ENCODE peak calls at places on chromosome 22, in five cellular contexts. J is left ventricle myocardium inferior, D is IMR-90, Y is left lung, M is cardiac fibroblast. S is an unnamed sample.

GRCh38 chr22:44391481-44392445 is 79.0 kb upstream of the SHISAL1 start:
- DNase-seq in J (peak), D (no peak), Y (peak), M (no peak), S (no peak)

GRCh38 chr22:42180349-42180842 is 49.8 kb upstream of the CYP2D6 start:
- DNase-seq in J (no peak), D (peak), Y (no peak), M (no peak), S (peak)

GRCh38 chr22:24466831-24467249 is 28.3 kb upstream of the UPB1 start:
- DNase-seq in J (peak), D (peak), Y (no peak), M (peak), S (peak)

GRCh38 chr22:47787501-47788227 is 1025.2 kb downstream of the TBC1D22A start:
- DNase-seq in J (no peak), D (no peak), Y (no peak), M (no peak), S (no peak)

GRCh38 chr22:42101186-42101585 is 10.6 kb upstream of the NDUFA6 start:
- DNase-seq in J (no peak), D (no peak), Y (no peak), M (no peak), S (no peak)

GRCh38 chr22:38766076-38766777 is 10.4 kb upstream of the SUN2 start:
- DNase-seq in J (peak), D (peak), Y (no peak), M (peak), S (peak)

GRCh38 chr22:20015971-20016733 is 471 bp downstream of the ARVCF start:
- DNase-seq in J (no peak), D (no peak), Y (no peak), M (no peak), S (no peak)

GRCh38 chr22:27930246-27931060 is 11.4 kb upstream of the PITPNB start:
- DNase-seq in J (no peak), D (peak), Y (no peak), M (no peak), S (peak)

GRCh38 chr22:25069758-25070461 is 117.4 kb downstream of the KIAA1671 start:
- DNase-seq in J (no peak), D (no peak), Y (no peak), M (no peak), S (no peak)

GRCh38 chr22:43388420-43388851 is 23.4 kb upstream of the MPPED1 start:
- DNase-seq in J (peak), D (peak), Y (peak), M (peak), S (peak)

GRCh38 chr22:18109410-18110193 is 1.0 kb upstream of the TUBA8 start:
- DNase-seq in J (no peak), D (no peak), Y (no peak), M (no peak), S (no peak)
- H3K4me3 ChIP-seq in J (peak), D (no peak), Y (no peak), M (no peak), S (no peak)

GRCh38 chr22:32947581-32947980 is 110.6 kb downstream of the SYN3 start:
- DNase-seq in J (no peak), D (no peak), Y (no peak), M (no peak), S (no peak)

GRCh38 chr22:32951807-32952153 is 106.4 kb downstream of the SYN3 start:
- DNase-seq in J (peak), D (no peak), Y (no peak), M (peak), S (no peak)

GRCh38 chr22:32949719-32950118 is 108.5 kb downstream of the SYN3 start:
- DNase-seq in J (no peak), D (no peak), Y (no peak), M (peak), S (no peak)

GRCh38 chr22:32950366-32950765 is 107.8 kb downstream of the SYN3 start:
- DNase-seq in J (no peak), D (no peak), Y (no peak), M (no peak), S (no peak)

DNA sequence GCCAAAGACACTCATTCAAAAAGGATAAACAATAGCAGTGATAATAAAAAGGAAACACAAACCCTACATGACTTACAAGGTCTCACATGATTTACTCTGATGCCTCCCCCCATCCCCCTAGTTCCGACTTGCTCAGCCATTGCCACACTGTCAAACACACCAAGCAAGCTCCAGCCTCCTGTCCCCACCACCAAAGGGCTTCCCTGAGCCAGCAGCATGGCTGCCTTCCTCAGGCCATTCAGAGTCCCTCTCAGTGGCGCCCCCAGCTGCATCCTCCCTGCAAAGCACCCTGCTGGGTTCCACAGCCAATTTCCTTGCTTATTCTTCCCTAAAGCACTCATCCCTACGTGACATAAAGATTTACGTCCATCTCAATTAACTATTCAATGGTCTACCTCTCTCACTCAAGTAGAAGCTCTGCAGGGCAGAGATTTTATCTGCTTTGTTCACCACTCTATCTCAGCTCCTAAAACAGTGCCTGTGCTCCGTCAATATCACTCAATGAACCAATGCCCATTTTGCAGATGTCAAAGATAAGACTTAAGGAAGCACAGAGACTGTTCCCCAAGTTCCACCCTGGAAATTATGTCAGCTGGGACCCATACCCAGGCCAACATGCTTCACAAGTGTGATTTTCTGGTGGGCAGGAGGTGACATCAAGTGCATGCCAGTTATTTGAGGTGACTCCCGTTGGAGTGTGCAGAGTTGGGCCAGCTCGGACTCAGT is 106.9 kb downstream of the SYN3 start:
- DNase-seq in J (no peak), D (no peak), Y (no peak), M (peak), S (no peak)
- TF ChIP-seq CTCF in J (no peak), D (no peak), Y (no peak), M (no peak), S (no peak)

GRCh38 chr22:30801695-30802094 is 107.0 kb downstream of the OSBP2 start:
- DNase-seq in J (no peak), D (no peak), Y (no peak), M (no peak), S (no peak)

GRCh38 chr22:30806391-30806861 is 111.8 kb downstream of the OSBP2 start:
- DNase-seq in J (no peak), D (peak), Y (no peak), M (peak), S (peak)

GRCh38 chr22:30803679-30804078 is 109.0 kb downstream of the OSBP2 start:
- DNase-seq in J (no peak), D (no peak), Y (no peak), M (no peak), S (no peak)

GRCh38 chr22:30804626-30805025 is 110.0 kb downstream of the OSBP2 start:
- DNase-seq in J (no peak), D (no peak), Y (no peak), M (no peak), S (no peak)

GRCh38 chr22:30802202-30803166 is 107.8 kb downstream of the OSBP2 start:
- DNase-seq in J (peak), D (peak), Y (peak), M (peak), S (peak)
- H3K4me3 ChIP-seq in J (peak), D (peak), Y (no peak), M (peak), S (peak)

DNA sequence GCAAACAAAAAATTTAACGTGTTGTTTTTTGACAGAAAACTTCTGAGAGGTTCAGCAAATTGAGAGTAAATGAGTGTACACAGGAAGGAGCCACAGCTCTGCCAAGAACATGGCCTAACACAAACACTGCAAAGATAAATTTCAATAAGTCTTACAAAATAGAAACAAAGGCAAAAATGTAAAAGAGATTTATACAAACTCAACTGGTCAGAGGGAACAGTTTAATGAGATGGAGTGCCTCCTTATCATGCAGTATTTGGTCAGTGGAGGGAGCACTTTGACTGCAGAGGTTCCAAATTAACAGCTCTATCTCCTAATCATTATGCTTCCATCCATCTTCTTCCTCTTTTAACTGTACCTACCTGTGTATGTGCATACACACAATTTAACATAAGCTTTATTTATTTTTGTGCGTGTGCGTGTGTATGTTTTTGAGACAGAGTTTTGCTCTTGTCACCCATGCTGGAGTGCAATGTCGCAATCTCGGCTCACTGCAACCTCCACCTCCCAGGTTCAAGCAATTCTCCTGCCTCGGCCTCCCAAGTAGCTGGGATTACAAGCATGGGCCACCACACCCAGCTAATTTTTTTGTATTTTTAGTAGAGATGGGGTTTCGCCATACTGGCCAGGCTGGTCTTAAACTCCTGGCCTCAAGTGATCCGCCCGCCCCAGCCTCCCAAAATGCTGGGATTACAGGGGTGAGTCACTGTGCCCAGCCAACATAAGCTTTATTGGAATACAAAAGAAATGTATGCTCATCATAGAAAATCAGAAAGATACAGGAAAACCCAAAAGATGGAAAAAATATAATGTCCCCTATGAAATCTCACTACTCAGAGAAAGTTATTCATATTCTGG is 111.9 kb downstream of the MRTFA start:
- DNase-seq in J (no peak), D (peak), Y (no peak), M (peak), S (peak)
- TF ChIP-seq CTCF in J (no peak), D (peak), Y (no peak), M (peak), S (peak)

GRCh38 chr22:50293441-50294318 is 13.8 kb downstream of the PLXNB2 start:
- DNase-seq in J (peak), D (peak), Y (peak), M (peak), S (peak)
- H3K4me3 ChIP-seq in J (peak), D (peak), Y (peak), M (peak), S (no peak)

DNA sequence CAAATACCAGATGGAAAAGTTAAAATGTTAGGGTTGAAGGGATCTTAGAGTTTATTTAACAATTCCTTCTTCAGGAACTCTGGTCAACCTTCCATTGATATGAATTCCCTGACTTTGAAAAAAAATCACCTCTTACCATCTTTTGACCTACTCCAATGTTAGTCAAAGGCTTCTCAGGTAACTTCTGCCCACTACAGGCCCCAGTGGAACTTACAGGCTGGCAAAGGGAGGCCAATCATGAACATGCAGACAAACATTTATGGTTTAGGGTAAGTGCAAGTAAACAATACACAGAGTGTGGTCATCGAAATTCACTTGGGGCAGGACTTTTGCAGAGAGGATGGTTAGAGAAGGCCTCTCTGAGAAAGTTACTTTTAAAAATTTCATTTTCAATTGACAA is 45.1 kb downstream of the SYN3 start:
- DNase-seq in J (no peak), D (no peak), Y (no peak), M (no peak), S (no peak)
- TF ChIP-seq CTCF in J (no peak), D (no peak), Y (no peak), M (no peak), S (no peak)

GRCh38 chr22:37240941-37241320 is 3.1 kb downstream of the RAC2 start:
- DNase-seq in J (no peak), D (no peak), Y (peak), M (no peak), S (no peak)

GRCh38 chr22:37239336-37240239 is 4.5 kb downstream of the RAC2 start:
- DNase-seq in J (no peak), D (no peak), Y (peak), M (no peak), S (no peak)

GRCh38 chr22:37240240-37240940 is 3.7 kb downstream of the RAC2 start:
- DNase-seq in J (no peak), D (no peak), Y (no peak), M (no peak), S (no peak)

GRCh38 chr22:37242395-37242918 is 1.6 kb downstream of the RAC2 start:
- DNase-seq in J (peak), D (peak), Y (peak), M (peak), S (no peak)

GRCh38 chr22:37241351-37242142 is 2.5 kb downstream of the RAC2 start:
- DNase-seq in J (no peak), D (no peak), Y (peak), M (peak), S (no peak)
- H3K4me3 ChIP-seq in J (no peak), D (no peak), Y (peak), M (no peak), S (no peak)

GRCh38 chr22:46099740-46100139 is 50.6 kb upstream of the PPARA start:
- DNase-seq in J (no peak), D (no peak), Y (no peak), M (no peak), S (no peak)
- TF ChIP-seq CTCF in J (no peak), D (no peak), Y (no peak), M (no peak), S (no peak)

S was measured in fibroblast of mammary gland.